ENCODE peak calls at places on chromosomes 3 and 15, in eight cellular contexts. S, W, G, C, L, I, V and M are unnamed samples.

GRCh38 chr3:59131016-59131771 is 81.4 kb upstream of the CFAP20DC start:
- DNase-seq in S (no peak), W (no peak), G (no peak), C (no peak), L (no peak), I (no peak), V (no peak), M (no peak)

GRCh38 chr15:74245342-74245931 is 9.3 kb downstream of the CCDC33 start:
- DNase-seq in S (no peak), W (peak), G (no peak), C (no peak), L (peak), I (no peak), V (no peak), M (no peak)

GRCh38 chr3:189950258-189950657 is 170.4 kb downstream of the P3H2 start:
- DNase-seq in S (no peak), W (no peak), G (no peak), C (no peak), L (no peak), I (no peak), V (no peak), M (no peak)

GRCh38 chr3:7744850-7745249 is 756.8 kb upstream of the LMCD1 start:
- DNase-seq in S (no peak), W (no peak), G (no peak), C (no peak), L (no peak), I (no peak), V (no peak), M (no peak)

GRCh38 chr3:142276780-142277179 is 51.4 kb upstream of the GK5 start:
- DNase-seq in S (no peak), W (no peak), G (no peak), C (no peak), L (no peak), I (no peak), V (no peak), M (no peak)

GRCh38 chr15:82543155-82543554 is 2.9 kb upstream of the RPS17 start:
- DNase-seq in S (no peak), W (no peak), G (no peak), C (no peak), L (no peak), I (no peak), V (no peak), M (no peak)

GRCh38 chr3:27568393-27568792 is 84.2 kb upstream of the SLC4A7 start:
- DNase-seq in S (peak), W (no peak), G (no peak), C (peak), L (peak), I (no peak), V (peak), M (no peak)

GRCh38 chr3:129560931-129561594 is 18.1 kb downstream of the H1-8 start:
- DNase-seq in S (peak), W (no peak), G (peak), C (peak), L (peak), I (no peak), V (no peak), M (no peak)

GRCh38 chr3:194069421-194070219 is 66.3 kb upstream of the HES1 start:
- DNase-seq in S (no peak), W (no peak), G (no peak), C (no peak), L (peak), I (no peak), V (no peak), M (no peak)

GRCh38 chr15:23954931-23955330 is 267.8 kb upstream of the NDN start:
- DNase-seq in S (no peak), W (peak), G (no peak), C (no peak), L (no peak), I (no peak), V (no peak), M (no peak)

DNA sequence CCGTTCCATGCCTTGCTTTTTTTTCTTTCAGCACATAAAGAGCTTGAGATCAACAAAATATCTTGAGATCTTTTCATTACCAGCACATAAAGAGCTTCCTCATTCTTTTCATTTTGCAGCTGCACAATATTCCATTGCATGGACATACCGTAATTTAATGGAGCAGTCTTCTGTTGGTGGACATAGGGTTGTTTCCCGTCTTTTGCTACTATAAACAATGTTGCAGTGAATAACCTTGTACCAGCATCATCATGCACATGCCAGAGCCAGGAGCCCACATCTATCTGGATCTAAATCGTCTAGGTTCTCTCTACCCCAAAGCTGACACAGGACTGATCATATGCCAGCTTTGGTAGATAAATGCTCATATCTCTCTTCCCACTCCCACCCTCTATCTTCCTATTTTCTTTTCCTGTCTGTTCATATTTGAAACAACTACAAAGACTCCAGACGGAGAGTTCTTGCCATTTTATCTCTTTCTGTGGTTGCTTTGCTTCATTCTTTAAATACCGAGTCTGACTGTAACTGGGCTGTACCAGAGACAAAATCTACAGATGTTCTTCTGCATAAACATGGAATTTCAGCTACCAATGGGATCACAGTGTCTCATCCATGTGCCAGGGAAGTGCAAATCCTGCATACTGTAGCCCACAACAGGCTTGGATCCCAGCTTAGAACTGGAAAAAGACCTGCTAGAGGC is 47.1 kb upstream of the AKAP13 start:
- DNase-seq in S (no peak), W (no peak), G (no peak), C (no peak), L (no peak), I (no peak), V (no peak), M (no peak)
- TF ChIP-seq CTCF in S (no peak), W (no peak), G (no peak), C (no peak), L (no peak), I (no peak), V (no peak), M (no peak)

GRCh38 chr3:23099677-23100076 is 103.5 kb upstream of the UBE2E2 start:
- DNase-seq in S (no peak), W (no peak), G (no peak), C (no peak), L (no peak), I (no peak), V (no peak), M (no peak)

GRCh38 chr3:23103764-23104163 is 99.4 kb upstream of the UBE2E2 start:
- DNase-seq in S (peak), W (no peak), G (no peak), C (no peak), L (no peak), I (no peak), V (no peak), M (no peak)

GRCh38 chr3:23099021-23099420 is 104.1 kb upstream of the UBE2E2 start:
- DNase-seq in S (no peak), W (no peak), G (no peak), C (no peak), L (no peak), I (no peak), V (no peak), M (no peak)

GRCh38 chr3:23096041-23096440 is 107.1 kb upstream of the UBE2E2 start:
- DNase-seq in S (no peak), W (no peak), G (no peak), C (no peak), L (no peak), I (peak), V (no peak), M (no peak)

DNA sequence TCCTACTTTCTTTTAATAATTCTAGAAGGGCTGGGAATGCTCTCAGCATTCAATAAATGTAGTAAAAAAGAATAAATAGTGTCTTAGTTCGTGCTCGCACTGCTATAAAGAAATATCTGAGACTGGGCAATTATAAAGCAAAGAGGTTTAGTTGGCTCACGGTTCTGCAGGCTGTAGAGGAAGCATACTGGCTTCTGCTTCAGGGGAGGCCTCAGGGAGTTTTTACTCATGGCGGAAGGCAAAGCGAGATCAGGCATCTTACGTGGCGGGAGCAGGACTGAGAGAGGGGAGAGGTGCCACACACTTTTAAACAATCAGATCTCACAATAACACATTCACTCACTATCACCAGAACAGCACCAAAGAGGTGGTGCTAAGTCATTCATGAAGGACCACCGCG is 103.0 kb upstream of the UBE2E2 start:
- DNase-seq in S (no peak), W (no peak), G (no peak), C (no peak), L (no peak), I (no peak), V (no peak), M (no peak)
- TF ChIP-seq CTCF in S (no peak), W (no peak), G (no peak), C (no peak), L (no peak), I (no peak), V (no peak), M (no peak)

GRCh38 chr3:157493627-157494550 is 9.3 kb downstream of the VEPH1 start:
- DNase-seq in S (no peak), W (no peak), G (no peak), C (no peak), L (no peak), I (peak), V (peak), M (peak)
- TF ChIP-seq CTCF in S (peak), W (peak), G (peak), C (no peak), L (peak), I (peak), V (peak), M (peak)

GRCh38 chr3:11438636-11439035 is 166.4 kb downstream of the ATG7 start:
- DNase-seq in S (no peak), W (no peak), G (no peak), C (no peak), L (no peak), I (no peak), V (no peak), M (no peak)
- TF ChIP-seq CTCF in S (no peak), W (no peak), G (no peak), C (no peak), L (no peak), I (no peak), V (no peak), M (no peak)